ENCODE peak calls at places on chromosomes 16 and 17, in eight cellular contexts. D is activated T-cell treated with anti-CD3 and anti-CD28 coated beads, Interleukin-2, amount 50 U/mL, for 72 hours; F is activated naive CD8-positive, alpha-beta T cell treated with anti-CD3 and anti-CD28 coated beads, Interleukin-2, amount 50 U/mL, for 24 hours; S is effector memory CD4-positive, alpha-beta T cell; W is stimulated activated CD8-positive, alpha-beta memory T cell treated with anti-CD3 and anti-CD28 coated beads, Interleukin-4, amount 100 ng/mL, for 1 hour; C is NCI-H1092; Y is LNCaP clone FGC; T is HuH-7. O is an unnamed sample.

GRCh38 chr17:68085751-68086445 is 50.4 kb downstream of the KPNA2 start:
- DNase-seq in D (no peak), F (no peak), S (no peak), W (no peak), C (no peak), Y (no peak), T (no peak), O (no peak)

GRCh38 chr17:71251276-71251675 is 869.5 kb upstream of the SOX9 start:
- DNase-seq in D (no peak), F (no peak), S (no peak), W (no peak), C (no peak), Y (no peak), T (no peak), O (no peak)

GRCh38 chr16:28292731-28293588 is 635 bp downstream of the SBK1 start:
- DNase-seq in D (no peak), F (no peak), S (no peak), W (no peak), C (peak; percentile 59), Y (no peak), T (peak; percentile 37), O (peak; percentile 34)

GRCh38 chr17:19306160-19307111 is 56.1 kb downstream of the B9D1 start:
- DNase-seq in D (peak; percentile 6), F (peak; percentile 20), S (peak; percentile 11), W (no peak), C (no peak), Y (no peak), T (no peak), O (peak; percentile 74)

GRCh38 chr16:88069397-88070168 is 118.3 kb downstream of the BANP start:
- DNase-seq in D (no peak), F (peak; percentile 23), S (no peak), W (no peak), C (no peak), Y (no peak), T (no peak), O (peak; percentile 96)

GRCh38 chr16:85825326-85825725 is 25.8 kb downstream of the COX4I1 start:
- DNase-seq in D (no peak), F (no peak), S (no peak), W (no peak), C (no peak), Y (no peak), T (peak; percentile 48), O (no peak)

GRCh38 chr17:64357191-64357981 is 33.3 kb downstream of the PECAM1 start:
- DNase-seq in D (no peak), F (no peak), S (no peak), W (no peak), C (peak; percentile 63), Y (no peak), T (no peak), O (no peak)

GRCh38 chr17:56260421-56260820 is 107.1 kb downstream of the ANKFN1 start:
- DNase-seq in D (no peak), F (no peak), S (no peak), W (no peak), C (no peak), Y (no peak), T (no peak), O (no peak)

GRCh38 chr17:79093270-79093669 is 18.6 kb downstream of the ENGASE start:
- DNase-seq in D (no peak), F (no peak), S (no peak), W (no peak), C (no peak), Y (no peak), T (no peak), O (no peak)

GRCh38 chr16:11233727-11234376 is 22.2 kb downstream of the SOCS1 start:
- DNase-seq in D (peak; percentile 89), F (peak; percentile 76), S (no peak), W (no peak), C (no peak), Y (no peak), T (no peak), O (no peak)

GRCh38 chr16:10828851-10829331 is 10.3 kb upstream of the TVP23A start:
- DNase-seq in D (no peak), F (no peak), S (no peak), W (no peak), C (peak; percentile 89), Y (peak; percentile 42), T (no peak), O (no peak)

GRCh38 chr17:185445-186138 is 4.1 kb upstream of the DOC2B start:
- DNase-seq in D (peak; percentile 26), F (peak; percentile 34), S (no peak), W (no peak), C (no peak), Y (no peak), T (no peak), O (no peak)

GRCh38 chr17:28328325-28328724 is 6.9 kb downstream of the IFT20 start:
- DNase-seq in D (no peak), F (no peak), S (no peak), W (no peak), C (no peak), Y (no peak), T (no peak), O (no peak)

GRCh38 chr17:31824771-31825360 is 34.2 kb downstream of the COPRS start:
- DNase-seq in D (no peak), F (no peak), S (no peak), W (no peak), C (no peak), Y (no peak), T (no peak), O (no peak)

GRCh38 chr17:34519286-34519685 is 60.1 kb upstream of the TMEM132E start:
- DNase-seq in D (peak; percentile 20), F (peak; percentile 40), S (no peak), W (no peak), C (peak; percentile 13), Y (no peak), T (no peak), O (peak; percentile 28)

GRCh38 chr17:16100737-16101400 is 101.2 kb downstream of the TTC19 start:
- DNase-seq in D (no peak), F (no peak), S (no peak), W (no peak), C (no peak), Y (peak; percentile 17), T (peak; percentile 19), O (no peak)

GRCh38 chr17:82229686-82230626 is 1.1 kb downstream of the SLC16A3 start:
- DNase-seq in D (no peak), F (no peak), S (no peak), W (no peak), C (no peak), Y (no peak), T (no peak), O (no peak)

GRCh38 chr16:9499921-9500593 is 408.6 kb downstream of the HAPSTR1 start:
- DNase-seq in D (no peak), F (no peak), S (no peak), W (no peak), C (no peak), Y (no peak), T (no peak), O (no peak)

GRCh38 chr16:89060207-89060794 is 33.4 kb upstream of the ACSF3 start:
- DNase-seq in D (peak; percentile 19), F (peak; percentile 8), S (no peak), W (no peak), C (no peak), Y (no peak), T (no peak), O (peak; percentile 86)

GRCh38 chr17:42289863-42290165 is 1.5 kb downstream of the STAT5A start:
- DNase-seq in D (peak; percentile 67), F (peak; percentile 68), S (no peak), W (no peak), C (no peak), Y (no peak), T (no peak), O (no peak)

GRCh38 chr17:62805234-62805633 is 2.9 kb downstream of the MARCHF10 start:
- DNase-seq in D (no peak), F (no peak), S (no peak), W (no peak), C (no peak), Y (no peak), T (no peak), O (no peak)

GRCh38 chr16:72501739-72502653 is 330.0 kb upstream of the PMFBP1 start:
- DNase-seq in D (peak; percentile 42), F (peak; percentile 46), S (no peak), W (no peak), C (peak; percentile 52), Y (no peak), T (peak; percentile 75), O (peak; percentile 76)

GRCh38 chr16:2471016-2471652 is at the start of gene NTN3:
- DNase-seq in D (peak; percentile 32), F (peak; percentile 27), S (no peak), W (no peak), C (peak; percentile 78), Y (no peak), T (peak; percentile 63), O (peak; percentile 70)

GRCh38 chr17:20263595-20263994 is 203.7 kb downstream of the LGALS9B start:
- DNase-seq in D (no peak), F (no peak), S (no peak), W (no peak), C (no peak), Y (no peak), T (no peak), O (no peak)

GRCh38 chr16:84286568-84287220 is 8.0 kb upstream of the WFDC1 start:
- DNase-seq in D (no peak), F (no peak), S (no peak), W (no peak), C (no peak), Y (no peak), T (no peak), O (no peak)

GRCh38 chr16:65469116-65469515 is 347.3 kb upstream of the CDH11 start:
- DNase-seq in D (no peak), F (no peak), S (no peak), W (no peak), C (no peak), Y (no peak), T (no peak), O (no peak)

GRCh38 chr16:90023078-90023447 is 3.8 kb upstream of the DBNDD1 start:
- DNase-seq in D (no peak), F (no peak), S (no peak), W (no peak), C (no peak), Y (no peak), T (peak; percentile 47), O (no peak)

GRCh38 chr16:27238591-27238990 is 30.0 kb downstream of the NSMCE1 start:
- DNase-seq in D (no peak), F (no peak), S (no peak), W (no peak), C (no peak), Y (no peak), T (no peak), O (no peak)

GRCh38 chr17:48504953-48505352 is 25.9 kb downstream of the HOXB1 start:
- DNase-seq in D (no peak), F (no peak), S (no peak), W (no peak), C (no peak), Y (no peak), T (no peak), O (no peak)

GRCh38 chr16:56793504-56793903 is 63.6 kb downstream of the NUP93 start:
- DNase-seq in D (no peak), F (no peak), S (no peak), W (no peak), C (no peak), Y (no peak), T (no peak), O (no peak)

GRCh38 chr17:13283606-13284005 is 265.8 kb upstream of the ELAC2 start:
- DNase-seq in D (no peak), F (no peak), S (no peak), W (no peak), C (no peak), Y (no peak), T (no peak), O (no peak)

GRCh38 chr17:8681175-8681949 is 50.8 kb upstream of the MYH10 start:
- DNase-seq in D (no peak), F (no peak), S (no peak), W (no peak), C (no peak), Y (no peak), T (no peak), O (no peak)

GRCh38 chr16:74596586-74596985 is 10.3 kb downstream of the GLG1 start:
- DNase-seq in D (no peak), F (no peak), S (no peak), W (no peak), C (no peak), Y (no peak), T (no peak), O (no peak)

GRCh38 chr16:648071-648785 is 937 bp upstream of the WDR90 start:
- DNase-seq in D (peak; percentile 55), F (peak; percentile 75), S (no peak), W (no peak), C (peak; percentile 23), Y (peak; percentile 56), T (no peak), O (peak; percentile 83)